ENCODE peak calls at places on chromosomes 11 and 22, in nine cellular contexts. S, X, C, T, J, G, M, B and Y are unnamed samples.

GRCh38 chr11:8206251-8207079 is 37.6 kb upstream of the RIC3 start:
- DNase-seq in X (peak), B (no peak), S (no peak), G (no peak), C (no peak), T (peak), J (no peak), M (no peak), Y (peak)

GRCh38 chr11:124150684-124151083 is 32.5 kb upstream of the OR10D3 start:
- DNase-seq in B (no peak), X (no peak), G (no peak), J (no peak), C (no peak), S (no peak), T (no peak), M (no peak), Y (peak)

GRCh38 chr11:1652026-1652425 is 22.5 kb downstream of the KRTAP5-5 start:
- DNase-seq in G (no peak), S (no peak), M (no peak), J (no peak), C (no peak), X (peak), T (peak), B (no peak), Y (no peak)

GRCh38 chr11:116366980-116367640 is 405.7 kb downstream of the BUD13 start:
- DNase-seq in M (no peak), G (no peak), S (no peak), J (no peak), T (no peak), C (no peak), X (no peak), B (no peak), Y (no peak)

GRCh38 chr11:25119416-25119815 is 622.6 kb downstream of the LUZP2 start:
- DNase-seq in C (no peak), S (no peak), G (no peak), J (no peak), X (no peak), M (no peak), B (no peak), T (no peak), Y (no peak)

GRCh38 chr11:1509626-1510255 is 23.2 kb upstream of the MOB2 start:
- DNase-seq in T (no peak), J (no peak), S (no peak), X (peak), G (no peak), M (no peak), B (no peak), C (no peak), Y (no peak)

GRCh38 chr11:60485987-60486386 is 6.6 kb upstream of the MS4A12 start:
- DNase-seq in X (no peak), B (no peak), T (no peak), M (no peak), G (no peak), J (no peak), C (no peak), S (no peak), Y (no peak)

GRCh38 chr11:40328890-40329617 is 1130.4 kb downstream of the LRRC4C start:
- DNase-seq in X (peak), B (no peak), T (no peak), M (no peak), C (no peak), G (no peak), J (peak), S (no peak), Y (no peak)

GRCh38 chr11:75981546-75981945 is 166.5 kb downstream of the UVRAG start:
- DNase-seq in B (no peak), G (no peak), X (no peak), S (no peak), M (no peak), C (no peak), T (no peak), J (no peak), Y (no peak)

GRCh38 chr11:131504199-131504949 is 134.0 kb downstream of the NTM start:
- DNase-seq in X (no peak), C (no peak), B (no peak), G (no peak), S (no peak), M (no peak), J (no peak), T (no peak), Y (no peak)

GRCh38 chr11:123235117-123235686 is 40.2 kb upstream of the CLMP start:
- DNase-seq in G (peak), S (peak), X (peak), C (no peak), B (peak), T (peak), M (peak), J (no peak), Y (peak)

GRCh38 chr11:69320756-69321741 is 27.1 kb downstream of the MYEOV start:
- DNase-seq in X (no peak), J (peak), B (no peak), G (no peak), S (no peak), T (peak), M (no peak), C (no peak), Y (no peak)

GRCh38 chr11:124669193-124669592 is 4.3 kb downstream of the SIAE start:
- DNase-seq in M (peak), C (no peak), X (no peak), J (no peak), T (no peak), S (no peak), G (peak), B (no peak), Y (no peak)

GRCh38 chr11:2919837-2920236 is 9.4 kb downstream of the PHLDA2 start:
- DNase-seq in J (no peak), S (no peak), X (no peak), M (no peak), C (no peak), B (no peak), T (no peak), G (no peak), Y (no peak)

GRCh38 chr11:11171854-11172253 is 181.2 kb downstream of the CSNK2A3 start:
- DNase-seq in S (no peak), T (no peak), G (peak), C (no peak), J (no peak), B (no peak), X (no peak), M (no peak), Y (no peak)

GRCh38 chr11:952406-953385 is 27.0 kb downstream of the AP2A2 start:
- DNase-seq in C (no peak), G (no peak), B (no peak), T (no peak), X (no peak), S (no peak), M (no peak), J (no peak), Y (no peak)

GRCh38 chr22:41647771-41648170 is 26.7 kb downstream of the XRCC6 start:
- DNase-seq in J (no peak), M (no peak), X (no peak), C (no peak), T (no peak), G (no peak), B (no peak), S (no peak), Y (no peak)

GRCh38 chr22:19884954-19885751 is 30.5 kb upstream of the GNB1L start:
- DNase-seq in C (no peak), S (no peak), T (peak), M (no peak), X (peak), G (no peak), J (no peak), B (no peak), Y (no peak)

GRCh38 chr11:117877120-117877784 is 794 bp upstream of the FXYD6 start:
- DNase-seq in J (no peak), X (no peak), G (no peak), B (no peak), S (no peak), M (no peak), C (peak), T (peak), Y (no peak)

GRCh38 chr11:69380921-69381581 is 87.1 kb downstream of the MYEOV start:
- DNase-seq in M (no peak), B (no peak), J (no peak), X (no peak), S (no peak), T (peak), G (no peak), C (no peak), Y (no peak)

GRCh38 chr11:61602775-61603569 is 22.1 kb upstream of the SYT7 start:
- DNase-seq in J (peak), X (peak), B (no peak), G (no peak), C (peak), S (no peak), T (peak), M (no peak), Y (no peak)

GRCh38 chr22:27885977-27886842 is 32.8 kb downstream of the PITPNB start:
- DNase-seq in T (no peak), C (no peak), J (peak), G (no peak), B (no peak), S (peak), X (no peak), M (peak), Y (no peak)

GRCh38 chr11:10561043-10561818 is 7.2 kb downstream of the LYVE1 start:
- DNase-seq in X (no peak), G (no peak), B (no peak), M (no peak), C (no peak), T (no peak), J (no peak), S (no peak), Y (no peak)

GRCh38 chr22:42717197-42717967 is 3.3 kb downstream of the A4GALT start:
- DNase-seq in X (no peak), B (no peak), T (no peak), G (no peak), C (peak), M (no peak), J (no peak), S (no peak), Y (no peak)

GRCh38 chr11:95230054-95231034 is 658 bp downstream of the SESN3 start:
- DNase-seq in J (no peak), B (peak), S (peak), G (no peak), X (no peak), M (no peak), T (peak), C (peak), Y (no peak)

GRCh38 chr11:69297926-69298777 is 4.2 kb downstream of the MYEOV start:
- DNase-seq in B (no peak), X (peak), S (no peak), C (no peak), G (peak), J (peak), T (peak), M (no peak), Y (peak)

GRCh38 chr11:90223248-90223585 is 368 bp upstream of the CHORDC1 start:
- DNase-seq in B (no peak), S (no peak), X (no peak), T (no peak), G (no peak), C (no peak), M (no peak), J (no peak), Y (no peak)